ENCODE peak calls at places on chromosome 12, in ten cellular contexts. I is left lung; A is CD8-positive, alpha-beta T cell; S is cardiac muscle cell; V is ovary; M is A549; K is mucosa of descending colon; O is ascending aorta; Q is endodermal cell; H is OCI-LY7. U is an unnamed sample. For H3K4me1, the result is how much of the 10 kb centered on the place peaks cover.

GRCh38 chr12:46751173-46751572 is 74.6 kb downstream of the SLC38A4 start:
- DNase-seq in H (no peak), S (no peak), V (no peak), O (no peak), I (no peak), Q (no peak), K (no peak), M (no peak), A (no peak), U (no peak)

GRCh38 chr12:94109154-94109553 is 39.2 kb upstream of the PLXNC1 start:
- DNase-seq in S (peak), Q (peak), I (no peak), H (no peak), K (no peak), V (no peak), A (no peak), M (no peak), O (no peak), U (peak)

GRCh38 chr12:105204916-105205315 is 31.1 kb downstream of the APPL2 start:
- DNase-seq in Q (no peak), M (no peak), O (no peak), H (no peak), V (no peak), S (peak), I (no peak), K (no peak), A (no peak), U (no peak)

GRCh38 chr12:96048392-96048969 is 13.1 kb upstream of the LTA4H start:
- DNase-seq in S (no peak), A (no peak), K (no peak), I (no peak), V (no peak), O (no peak), H (no peak), Q (no peak), M (peak), U (no peak)

GRCh38 chr12:104573-105081 is 38.1 kb downstream of the IQSEC3 start:
- DNase-seq in M (no peak), V (peak), H (no peak), Q (peak), I (no peak), A (no peak), K (peak), O (no peak), S (peak), U (no peak)

GRCh38 chr12:30795660-30796507 is 41.1 kb upstream of the CAPRIN2 start:
- DNase-seq in V (peak), S (peak), K (peak), Q (peak), M (peak), I (peak), A (peak), O (no peak), H (no peak), U (peak)

GRCh38 chr12:66942741-66943465 is 264.0 kb upstream of the GRIP1 start:
- DNase-seq in H (no peak), Q (peak), V (no peak), O (no peak), I (no peak), K (no peak), S (no peak), M (no peak), A (no peak), U (no peak)

GRCh38 chr12:118271770-118272417 is 100.8 kb downstream of the TAOK3 start:
- DNase-seq in K (no peak), S (no peak), Q (no peak), V (no peak), O (no peak), M (no peak), I (no peak), H (no peak), A (no peak), U (no peak)

GRCh38 chr12:42625611-42626010 is 36.1 kb upstream of the PRICKLE1 start:
- DNase-seq in S (no peak), K (no peak), A (no peak), M (no peak), V (no peak), I (no peak), Q (no peak), O (no peak), H (no peak), U (peak)

GRCh38 chr12:123427036-123427769 is 9.3 kb downstream of the RILPL2 start:
- DNase-seq in S (no peak), V (no peak), M (no peak), A (no peak), K (no peak), Q (no peak), H (peak), I (no peak), O (no peak), U (no peak)

GRCh38 chr12:26309646-26310045 is 114.3 kb downstream of the SSPN start:
- DNase-seq in O (no peak), V (no peak), H (no peak), K (no peak), I (no peak), M (no peak), A (no peak), S (no peak), Q (no peak), U (no peak)

GRCh38 chr12:52976574-52977071 is 27.7 kb downstream of the KRT18 start:
- DNase-seq in S (peak), I (no peak), A (no peak), Q (peak), H (no peak), O (no peak), M (peak), V (no peak), K (no peak), U (no peak)

GRCh38 chr12:47896633-47897032 is 8.2 kb downstream of the VDR start:
- DNase-seq in Q (peak), M (peak), I (no peak), V (no peak), H (no peak), K (peak), O (no peak), S (no peak), A (no peak), U (no peak)

GRCh38 chr12:84134797-84135366 is 777.7 kb downstream of the SLC6A15 start:
- DNase-seq in A (no peak), K (no peak), I (no peak), H (no peak), V (no peak), S (no peak), O (no peak), M (no peak), Q (no peak), U (no peak)

GRCh38 chr12:65748332-65748731 is 76.0 kb upstream of the HMGA2 start:
- DNase-seq in S (no peak), O (no peak), Q (no peak), M (no peak), A (no peak), K (no peak), V (no peak), I (no peak), H (no peak), U (no peak)

GRCh38 chr12:79063258-79063657 is 198.7 kb downstream of the SYT1 start:
- DNase-seq in O (no peak), S (peak), M (no peak), K (no peak), Q (no peak), H (no peak), V (no peak), A (no peak), I (no peak), U (no peak)

GRCh38 chr12:62603061-62603810 is 136.6 kb downstream of the MON2 start:
- DNase-seq in H (peak), K (peak), M (peak), Q (peak), V (peak), O (peak), S (peak), I (peak), A (peak), U (peak)

GRCh38 chr12:31037028-31037427 is 36.6 kb upstream of the DDX11 start:
- DNase-seq in A (no peak), M (no peak), H (no peak), O (no peak), Q (no peak), S (no peak), V (no peak), K (no peak), I (no peak), U (no peak)

GRCh38 chr12:69512820-69513219 is 42.6 kb downstream of the FRS2 start:
- DNase-seq in H (no peak), V (no peak), Q (no peak), K (no peak), O (no peak), M (no peak), I (no peak), A (no peak), S (peak), U (no peak)

GRCh38 chr12:124764870-124765570 is 98.6 kb downstream of the SCARB1 start:
- DNase-seq in K (no peak), I (no peak), Q (no peak), V (no peak), H (no peak), S (peak), O (no peak), A (no peak), M (no peak), U (no peak)

GRCh38 chr12:29149691-29150382 is 759 bp downstream of the FAR2 start:
- DNase-seq in A (no peak), V (no peak), I (peak), S (no peak), H (no peak), Q (peak), O (no peak), M (no peak), K (peak), U (peak)

GRCh38 chr12:78183854-78184253 is 353.2 kb downstream of the NAV3 start:
- DNase-seq in H (no peak), A (no peak), I (no peak), K (no peak), O (no peak), S (no peak), M (no peak), Q (no peak), V (no peak), U (no peak)

GRCh38 chr12:114478891-114479290 is 72.9 kb upstream of the TBX5 start:
- DNase-seq in V (no peak), K (no peak), A (no peak), S (no peak), I (no peak), H (no peak), Q (no peak), M (no peak), O (no peak), U (no peak)

GRCh38 chr12:68530965-68531364 is 79.7 kb upstream of the RAP1B start:
- DNase-seq in A (no peak), V (no peak), K (no peak), Q (no peak), I (no peak), O (no peak), H (no peak), M (peak), S (peak), U (no peak)

GRCh38 chr12:3263282-3263681 is 186.1 kb downstream of the TSPAN9 start:
- DNase-seq in V (no peak), Q (no peak), I (peak), S (no peak), H (no peak), O (no peak), K (no peak), M (no peak), A (no peak), U (no peak)

GRCh38 chr12:92332552-92332951 is 186.9 kb upstream of the BTG1 start:
- DNase-seq in A (no peak), Q (no peak), S (no peak), O (no peak), I (no peak), H (no peak), M (no peak), V (no peak), K (no peak), U (no peak)

GRCh38 chr12:56224102-56224701 is at the start of gene NABP2:
- DNase-seq in S (peak), O (peak), Q (peak), V (peak), H (peak), K (peak), I (peak), A (peak), M (peak), U (peak)

GRCh38 chr12:23760495-23760894 is 189.0 kb downstream of the SOX5 start:
- DNase-seq in A (no peak), S (no peak), I (no peak), O (no peak), M (no peak), Q (peak), H (no peak), K (no peak), V (no peak), U (no peak)

DNA sequence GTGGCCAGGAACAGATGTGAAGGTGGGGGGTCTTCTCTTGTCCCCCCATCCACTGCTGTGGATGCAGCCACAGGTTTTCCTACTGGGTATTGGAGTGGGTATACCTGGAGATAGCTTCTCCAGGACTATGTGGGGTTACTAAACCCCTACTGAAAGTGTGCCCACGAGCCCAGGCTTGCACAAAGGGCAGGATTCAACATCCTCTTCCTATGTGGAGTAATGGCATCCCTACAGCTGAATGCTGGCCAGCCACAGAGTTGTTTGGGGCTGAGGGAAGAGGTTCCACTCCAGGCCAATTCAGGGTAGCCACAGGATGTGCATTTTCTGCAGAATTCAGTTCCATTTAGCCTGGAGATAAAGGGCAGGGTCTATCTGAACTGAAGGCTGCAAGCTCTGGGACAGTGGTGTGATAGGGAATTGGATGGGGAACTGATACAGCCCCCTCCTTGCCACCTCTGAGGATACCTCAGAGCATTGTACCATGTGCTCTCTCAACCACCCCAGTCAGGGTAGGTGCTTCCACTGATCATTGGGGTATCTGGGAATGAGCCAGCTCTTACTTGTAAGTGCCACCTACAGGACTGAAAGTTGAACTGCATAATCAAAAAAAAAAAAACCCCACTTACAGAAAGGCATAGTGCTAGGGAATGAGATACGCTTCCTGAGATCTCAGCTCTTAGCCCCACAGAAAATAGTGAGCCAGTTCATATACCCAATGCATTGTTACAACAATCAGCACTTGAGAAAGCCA is 187.1 kb downstream of the KITLG start:
- DNase-seq in I (no peak), S (peak), H (peak), K (no peak), Q (peak), A (no peak), M (peak), O (no peak), V (no peak), U (peak)
- TF ChIP-seq CTCF in I (no peak), S (peak), H (peak), K (no peak), Q (peak), A (no peak), M (peak), O (no peak), V (no peak), U (peak)

DNA sequence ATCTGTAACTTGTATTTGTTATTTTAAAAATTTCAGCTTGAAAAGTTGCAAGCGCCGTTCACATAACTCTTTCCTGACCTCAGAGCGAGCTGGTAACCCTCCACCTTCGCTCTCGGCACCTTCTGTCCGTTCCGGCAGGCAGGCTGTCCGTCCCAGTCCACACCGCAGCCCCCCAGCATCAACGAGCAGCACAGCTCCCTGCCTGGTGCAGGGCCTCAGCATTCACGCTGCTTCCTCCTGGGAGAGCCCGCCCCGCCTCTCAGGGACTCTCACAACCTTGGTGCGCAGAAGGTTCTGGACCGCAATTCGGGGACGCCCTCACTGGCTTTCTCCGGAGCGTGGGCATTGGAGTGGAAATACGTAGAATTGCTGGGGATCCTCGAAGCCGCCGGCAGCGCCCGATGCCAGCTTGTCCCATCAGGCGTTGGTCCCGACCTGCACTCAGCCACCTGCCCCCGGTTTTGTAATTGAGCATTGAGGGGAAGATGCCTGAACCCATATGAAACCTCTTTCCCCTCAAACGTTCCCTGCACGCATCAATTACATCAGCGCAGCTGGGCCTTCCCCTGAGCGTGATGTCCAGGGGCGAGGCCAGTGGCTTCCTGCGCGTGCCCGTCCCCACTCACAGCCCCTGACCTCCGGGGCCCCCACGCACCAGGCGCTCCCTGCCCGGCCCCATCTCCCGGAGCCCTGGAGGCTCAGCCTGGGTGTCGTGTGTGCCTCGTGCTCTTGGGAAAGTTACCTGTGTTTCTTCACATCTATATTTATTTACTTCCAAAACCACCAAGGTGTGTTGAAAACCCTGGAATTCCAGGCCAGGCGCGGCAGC is 19.1 kb downstream of the LRCOL1 start:
- DNase-seq in O (no peak), M (no peak), Q (no peak), V (no peak), H (no peak), K (no peak), I (peak), A (no peak), S (no peak), U (no peak)
- H3K4me1 ChIP-seq in O (under half), M (under half), Q (under half), V (under half), H (under half), K (under half), I (under half), A (under half), S (under half), U (under half)

DNA sequence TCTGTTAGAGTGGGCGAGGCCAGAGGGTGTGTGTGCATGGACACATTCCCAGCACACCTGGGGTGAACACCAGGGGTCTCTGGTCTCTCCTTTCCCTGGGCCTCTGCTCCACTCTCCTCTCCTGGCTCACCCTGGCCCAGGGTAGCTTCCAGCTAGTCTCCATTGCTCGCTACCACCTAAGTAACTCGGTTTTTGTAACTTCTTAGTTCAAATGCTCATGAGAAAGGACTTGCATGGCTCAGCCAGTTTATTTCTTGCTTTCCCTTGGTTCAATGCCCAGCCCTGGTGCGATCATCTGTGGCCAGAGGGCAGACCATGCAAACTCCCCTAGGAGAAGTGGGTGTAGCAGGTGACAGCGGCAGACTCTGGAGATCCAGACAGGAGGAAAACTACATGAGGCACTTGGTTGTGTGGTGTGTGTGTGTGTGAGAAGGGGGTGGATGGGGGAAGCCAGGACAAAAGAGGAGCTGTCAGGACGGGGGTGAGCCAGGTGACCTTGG is 8.9 kb upstream of the ACVR1B start:
- DNase-seq in V (no peak), I (no peak), A (no peak), H (no peak), S (no peak), Q (peak), K (no peak), O (no peak), M (no peak), U (no peak)
- H3K4me3 ChIP-seq in V (no peak), I (no peak), A (no peak), H (no peak), S (no peak), Q (no peak), K (no peak), O (no peak), M (no peak), U (no peak)

DNA sequence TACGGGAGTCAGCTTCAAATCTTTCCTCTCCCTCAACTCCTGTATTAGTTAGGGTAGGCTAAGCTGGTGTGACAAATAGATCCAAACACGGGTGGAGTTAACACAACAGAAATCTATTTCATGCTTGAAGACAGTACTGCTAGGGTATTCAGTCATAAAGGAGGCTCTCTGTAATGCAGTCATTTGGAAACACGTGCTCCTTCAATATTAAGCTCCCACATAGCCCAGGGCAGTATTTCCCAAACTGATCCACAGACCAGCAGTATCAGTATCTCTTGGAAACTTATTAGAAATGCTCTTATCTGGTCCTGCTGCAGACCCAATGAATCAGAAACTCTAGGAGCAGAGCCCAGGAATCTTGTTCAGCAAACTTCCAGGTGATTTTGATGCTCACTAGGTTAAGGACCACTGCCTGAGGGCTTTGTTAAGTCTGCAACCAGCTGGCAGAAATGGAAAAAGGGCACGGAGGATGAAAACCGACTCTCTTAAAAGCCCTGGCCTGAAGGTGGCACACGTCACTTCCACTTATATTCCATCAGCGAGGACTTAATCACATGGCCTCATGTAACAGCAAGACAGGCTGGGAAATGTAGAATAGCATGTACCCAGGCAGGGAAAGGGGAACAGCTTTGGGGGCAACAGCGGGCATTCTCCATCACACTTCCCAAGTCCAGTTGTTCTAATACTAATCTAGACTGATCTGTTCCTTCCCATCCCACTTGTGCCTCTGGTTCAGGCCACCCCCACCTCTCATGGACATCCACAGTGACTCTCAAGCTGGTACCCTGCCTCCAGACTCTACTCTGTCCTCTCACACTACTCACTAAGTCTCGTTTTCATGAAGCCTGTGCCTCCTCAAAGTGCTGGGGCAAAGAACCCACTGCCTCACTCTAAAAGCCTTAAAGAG is 38.2 kb upstream of the RIC8B start:
- DNase-seq in Q (peak), I (no peak), V (no peak), M (peak), O (no peak), A (no peak), K (no peak), H (peak), S (no peak), U (peak)
- TF ChIP-seq CTCF in Q (no peak), I (no peak), V (no peak), M (no peak), O (no peak), A (no peak), K (no peak), H (peak), S (no peak), U (peak)

U was measured in BE2C.